ENCODE peak calls at places on chromosomes 2 and 18, in ten cellular contexts. T is right lobe of liver, G is pancreas, W is adrenal gland, D is A549, F is fibroblast of lung, S is colonic mucosa, Y is transverse colon, C is lower lobe of right lung, U is fibroblast of the aortic adventitia. N is an unnamed sample.

GRCh38 chr2:105287692-105288091 is 41.8 kb downstream of the TGFBRAP1 start:
- DNase-seq in C (no peak), F (peak), G (no peak), U (peak), W (no peak), D (peak), Y (peak), S (peak), T (no peak), N (no peak)

GRCh38 chr2:20186078-20186854 is 38.7 kb downstream of the SDC1 start:
- DNase-seq in W (peak), G (peak), U (peak), T (peak), D (peak), Y (peak), S (peak), F (no peak), C (peak), N (no peak)

GRCh38 chr2:21038403-21039073 is 5.3 kb downstream of the APOB start:
- DNase-seq in U (no peak), W (no peak), S (no peak), D (no peak), C (no peak), F (peak), Y (no peak), T (no peak), G (no peak), N (no peak)

GRCh38 chr2:86223098-86223681 is 23.9 kb downstream of the MRPL35 start:
- DNase-seq in C (no peak), S (peak), F (peak), W (peak), U (peak), T (no peak), G (peak), D (no peak), Y (peak), N (no peak)

GRCh38 chr2:113980946-113981345 is 91.1 kb downstream of the ACTR3 start:
- DNase-seq in Y (no peak), G (no peak), C (no peak), W (no peak), F (no peak), T (no peak), D (no peak), S (no peak), U (peak), N (peak)

GRCh38 chr2:233381013-233381995 is 27.0 kb downstream of the DGKD start:
- DNase-seq in Y (no peak), S (no peak), T (no peak), W (no peak), C (no peak), U (no peak), F (no peak), D (no peak), G (no peak), N (no peak)

GRCh38 chr18:52312321-52312720 is 27.7 kb upstream of the DCC start:
- DNase-seq in T (no peak), S (no peak), F (no peak), D (no peak), G (no peak), C (no peak), U (no peak), W (no peak), Y (no peak), N (no peak)

GRCh38 chr2:126831234-126832005 is 67.3 kb upstream of the TEX51 start:
- DNase-seq in C (no peak), Y (no peak), D (no peak), F (no peak), U (no peak), G (no peak), T (no peak), S (no peak), W (no peak), N (no peak)

GRCh38 chr18:23719634-23720201 is 30.5 kb downstream of the LAMA3 start:
- DNase-seq in T (no peak), C (no peak), D (peak), W (peak), U (peak), G (no peak), S (no peak), F (peak), Y (no peak), N (peak)

GRCh38 chr2:217790195-217790594 is 212.6 kb downstream of the TNS1 start:
- DNase-seq in C (no peak), S (no peak), D (no peak), W (peak), F (no peak), U (no peak), Y (no peak), T (no peak), G (no peak), N (no peak)
- TF ChIP-seq CTCF in C (no peak), S (no peak), D (no peak), W (no peak), F (no peak), U (no peak), Y (no peak), T (no peak), G (no peak), N (no peak)

DNA sequence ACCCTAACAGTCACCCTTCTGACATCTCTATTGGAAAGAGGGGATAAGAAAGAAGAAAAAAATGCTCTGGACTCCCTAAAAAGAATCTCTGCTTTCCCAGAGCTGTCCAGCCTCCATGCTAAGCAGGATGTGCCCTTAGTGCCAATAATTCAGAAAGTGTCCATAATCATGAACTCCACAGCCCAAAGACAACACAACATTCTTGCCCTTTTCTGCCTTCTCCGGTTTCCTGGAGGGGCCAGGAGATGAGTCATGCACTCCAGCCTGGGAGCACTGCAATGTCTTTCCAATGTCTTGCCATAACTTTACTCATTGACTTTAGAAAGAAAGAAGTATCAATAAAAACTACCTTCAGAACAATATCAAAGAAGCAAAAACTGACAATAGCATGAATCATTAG is 44.0 kb downstream of the KLF7 start:
- DNase-seq in Y (no peak), C (no peak), S (no peak), D (no peak), T (no peak), F (peak), U (peak), W (peak), G (no peak), N (no peak)
- H3K4me3 ChIP-seq in Y (no peak), C (no peak), S (no peak), D (no peak), T (no peak), F (no peak), U (no peak), W (no peak), G (no peak), N (no peak)

GRCh38 chr2:36357506-36358316 is 2.1 kb downstream of the CRIM1 start:
- DNase-seq in G (no peak), T (no peak), Y (peak), W (no peak), D (peak), F (peak), S (peak), C (no peak), U (peak), N (no peak)

GRCh38 chr2:36360063-36360462 is 4.5 kb downstream of the CRIM1 start:
- DNase-seq in G (no peak), Y (no peak), W (no peak), F (no peak), T (no peak), U (no peak), D (no peak), C (no peak), S (no peak), N (no peak)

GRCh38 chr2:36358317-36358659 is 2.7 kb downstream of the CRIM1 start:
- DNase-seq in D (no peak), Y (no peak), T (no peak), G (no peak), U (peak), C (no peak), W (no peak), F (peak), S (no peak), N (no peak)

GRCh38 chr2:36360834-36361233 is 5.3 kb downstream of the CRIM1 start:
- DNase-seq in G (no peak), T (no peak), Y (no peak), C (no peak), D (no peak), F (no peak), W (no peak), U (no peak), S (no peak), N (no peak)

GRCh38 chr2:36359006-36359580 is 3.5 kb downstream of the CRIM1 start:
- DNase-seq in G (no peak), W (no peak), C (no peak), U (peak), T (no peak), F (peak), S (no peak), Y (no peak), D (no peak), N (no peak)
- TF ChIP-seq CTCF in G (no peak), W (peak), C (peak), U (peak), T (peak), F (no peak), S (peak), Y (peak), D (peak), N (peak)

GRCh38 chr2:9897331-9897737 is 54.1 kb downstream of the TAF1B start:
- DNase-seq in F (peak), W (peak), G (peak), T (no peak), U (peak), S (peak), Y (peak), C (no peak), D (peak), N (peak)

GRCh38 chr2:9897796-9898195 is 53.7 kb upstream of the GRHL1 start:
- DNase-seq in D (no peak), U (peak), S (no peak), Y (no peak), G (no peak), W (no peak), C (no peak), T (no peak), F (peak), N (no peak)

GRCh38 chr2:9896216-9896615 is 52.9 kb downstream of the TAF1B start:
- DNase-seq in F (no peak), C (no peak), Y (no peak), D (no peak), U (no peak), G (no peak), W (no peak), T (no peak), S (no peak), N (no peak)

GRCh38 chr2:9892236-9892635 is 49.0 kb downstream of the TAF1B start:
- DNase-seq in Y (no peak), T (no peak), S (no peak), D (no peak), G (no peak), W (no peak), C (no peak), F (no peak), U (no peak), N (no peak)

DNA sequence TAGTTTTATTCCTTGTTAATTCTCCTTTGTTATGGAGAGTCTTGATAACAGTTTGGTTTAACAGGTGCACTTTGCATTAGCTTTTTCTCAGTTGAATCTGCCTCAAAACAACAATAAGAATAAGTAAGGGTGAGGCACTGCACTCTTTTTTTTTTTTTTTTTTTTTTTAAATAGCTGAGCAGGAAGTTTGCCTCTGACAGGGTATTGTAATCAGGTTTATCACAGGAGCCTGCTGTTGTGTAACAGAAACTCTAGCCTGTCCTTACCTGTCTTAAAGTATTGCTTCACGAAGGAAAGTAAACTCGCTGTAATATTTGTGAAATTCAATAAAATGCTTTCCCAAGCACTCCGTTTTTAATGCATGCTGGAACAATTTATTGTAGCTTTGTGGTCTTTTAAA is 52.4 kb downstream of the TAF1B start:
- DNase-seq in S (no peak), F (no peak), G (no peak), Y (no peak), T (no peak), C (no peak), U (no peak), W (no peak), D (no peak), N (no peak)
- H3K4me3 ChIP-seq in S (no peak), F (no peak), G (no peak), Y (no peak), T (no peak), C (no peak), U (no peak), W (no peak), D (no peak), N (no peak)

GRCh38 chr2:111184725-111185495 is 64.2 kb downstream of the BCL2L11 start:
- DNase-seq in T (no peak), C (no peak), W (no peak), F (no peak), G (peak), U (peak), D (no peak), Y (no peak), S (no peak), N (no peak)

GRCh38 chr2:111186123-111186715 is 65.5 kb downstream of the BCL2L11 start:
- DNase-seq in G (no peak), W (no peak), T (no peak), C (no peak), F (no peak), Y (peak), S (no peak), U (no peak), D (no peak), N (no peak)

GRCh38 chr2:111188681-111189080 is 68.0 kb downstream of the BCL2L11 start:
- DNase-seq in S (no peak), W (no peak), D (no peak), Y (no peak), C (no peak), T (no peak), G (no peak), F (no peak), U (no peak), N (no peak)

GRCh38 chr2:111185496-111186022 is 64.8 kb downstream of the BCL2L11 start:
- DNase-seq in Y (peak), D (peak), G (peak), F (no peak), W (peak), U (no peak), C (peak), S (peak), T (peak), N (no peak)

GRCh38 chr2:111186933-111187332 is 66.2 kb downstream of the BCL2L11 start:
- DNase-seq in F (no peak), Y (no peak), D (no peak), U (no peak), T (no peak), C (no peak), S (no peak), W (no peak), G (no peak), N (no peak)
- TF ChIP-seq CTCF in F (no peak), Y (no peak), D (no peak), U (no peak), T (no peak), C (no peak), S (no peak), W (no peak), G (no peak), N (no peak)

DNA sequence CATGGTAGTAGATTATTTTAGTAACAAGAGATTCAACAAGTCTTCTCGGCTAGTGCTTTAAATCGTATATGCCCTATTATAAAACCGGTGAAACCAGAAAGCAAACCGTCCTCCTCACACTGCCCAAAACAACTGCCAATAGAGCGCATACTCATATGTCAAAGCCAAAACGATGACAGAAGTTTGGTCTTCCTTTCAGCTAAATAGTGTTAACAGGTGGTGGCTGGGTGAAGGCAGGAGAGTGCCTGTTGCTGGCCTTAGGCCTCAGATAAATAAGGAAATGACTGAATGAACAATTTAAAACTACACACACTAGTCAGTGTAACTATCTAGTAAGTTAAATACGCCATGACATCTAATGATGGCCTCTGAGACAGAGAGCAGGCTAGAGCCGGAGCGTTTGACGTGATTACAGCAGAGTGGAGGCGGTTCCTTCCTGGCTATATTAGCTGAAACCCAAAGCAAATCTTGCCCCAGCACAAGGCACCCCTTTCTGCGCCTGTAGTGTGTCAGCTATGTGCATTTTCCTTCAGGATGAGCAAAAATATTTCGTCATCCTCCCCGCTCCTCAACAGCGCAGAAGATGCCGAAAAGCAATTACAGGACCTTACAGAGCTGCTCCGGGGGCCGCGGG is 1.6 kb downstream of the LONRF2 start:
- DNase-seq in F (no peak), W (peak), G (no peak), C (no peak), U (no peak), T (no peak), D (peak), S (no peak), Y (no peak), N (no peak)
- H3K4me3 ChIP-seq in F (no peak), W (peak), G (peak), C (peak), U (peak), T (peak), D (peak), S (no peak), Y (peak), N (no peak)

GRCh38 chr2:206521115-206521514 is 77.8 kb downstream of the ADAM23 start:
- DNase-seq in Y (no peak), F (no peak), G (no peak), W (no peak), S (no peak), U (no peak), T (no peak), C (no peak), D (no peak), N (no peak)
- TF ChIP-seq CTCF in Y (no peak), F (no peak), G (no peak), W (no peak), S (no peak), U (no peak), T (no peak), C (no peak), D (no peak), N (no peak)

N was measured in AG09309.